ENCODE peak calls at places on chromosomes 12 and 14, in ten cellular contexts. Y, V, K, Z, M, H, L, A, C and R are unnamed samples.

GRCh38 chr12:15664491-15664890 is 124.7 kb downstream of the EPS8 start:
- DNase-seq in Y (peak), V (no peak), K (no peak), Z (no peak), M (no peak), H (no peak), L (peak), A (no peak), C (no peak), R (peak)

GRCh38 chr14:61973981-61974380 is 211.8 kb downstream of the SNAPC1 start:
- DNase-seq in Y (peak), V (no peak), K (no peak), Z (no peak), M (no peak), H (no peak), L (peak), A (no peak), C (no peak), R (peak)

GRCh38 chr12:114668905-114669304 is 15.1 kb downstream of the TBX3 start:
- DNase-seq in Y (no peak), V (no peak), K (no peak), Z (no peak), M (no peak), H (no peak), L (no peak), A (no peak), C (no peak), R (no peak)

GRCh38 chr14:76050797-76051392 is 65.3 kb downstream of the IFT43 start:
- DNase-seq in Y (peak), V (peak), K (no peak), Z (peak), M (peak), H (no peak), L (peak), A (no peak), C (peak), R (peak)

GRCh38 chr14:68785817-68786490 is 6.9 kb downstream of the ZFP36L1 start:
- DNase-seq in Y (peak), V (no peak), K (no peak), Z (no peak), M (no peak), H (no peak), L (peak), A (no peak), C (no peak), R (no peak)

GRCh38 chr14:39265032-39265431 is 31.3 kb downstream of the MIA2 start:
- DNase-seq in Y (peak), V (no peak), K (no peak), Z (no peak), M (no peak), H (no peak), L (peak), A (no peak), C (no peak), R (no peak)

GRCh38 chr14:104393898-104394605 is 185.5 kb upstream of the C14orf180 start:
- DNase-seq in Y (no peak), V (peak), K (peak), Z (no peak), M (no peak), H (no peak), L (no peak), A (no peak), C (no peak), R (no peak)

GRCh38 chr14:94423465-94424056 is 29.0 kb downstream of the SERPINA11 start:
- DNase-seq in Y (peak), V (peak), K (peak), Z (peak), M (peak), H (peak), L (peak), A (peak), C (peak), R (peak)

GRCh38 chr14:95227279-95227860 is 70.0 kb upstream of the DICER1 start:
- DNase-seq in Y (no peak), V (no peak), K (no peak), Z (no peak), M (no peak), H (no peak), L (peak), A (peak), C (no peak), R (no peak)

GRCh38 chr14:99758121-99758871 is 34.9 kb upstream of the EML1 start:
- DNase-seq in Y (peak), V (no peak), K (no peak), Z (no peak), M (no peak), H (no peak), L (peak), A (no peak), C (no peak), R (peak)

GRCh38 chr14:25658988-25659387 is 609.0 kb upstream of the STXBP6 start:
- DNase-seq in Y (no peak), V (no peak), K (no peak), Z (no peak), M (no peak), H (no peak), L (no peak), A (no peak), C (no peak), R (no peak)

GRCh38 chr12:38890102-38890501 is 15.3 kb downstream of the CPNE8 start:
- DNase-seq in Y (peak), V (no peak), K (no peak), Z (no peak), M (no peak), H (no peak), L (no peak), A (no peak), C (no peak), R (no peak)

GRCh38 chr14:95891742-95892141 is 15.1 kb downstream of the TUNAR start:
- DNase-seq in Y (peak), V (no peak), K (no peak), Z (no peak), M (no peak), H (no peak), L (no peak), A (no peak), C (no peak), R (peak)

GRCh38 chr12:7060353-7060954 is at the start of gene C1S:
- DNase-seq in Y (peak), V (no peak), K (peak), Z (peak), M (no peak), H (peak), L (peak), A (no peak), C (peak), R (peak)

GRCh38 chr12:104605685-104606084 is 148.9 kb downstream of the CHST11 start:
- DNase-seq in Y (peak), V (no peak), K (peak), Z (no peak), M (no peak), H (no peak), L (no peak), A (no peak), C (peak), R (no peak)

GRCh38 chr12:13027032-13027431 is 17.1 kb upstream of the FAM234B start:
- DNase-seq in Y (no peak), V (no peak), K (no peak), Z (no peak), M (no peak), H (no peak), L (no peak), A (no peak), C (no peak), R (no peak)

GRCh38 chr12:80053048-80053790 is 46.1 kb upstream of the OTOGL start:
- DNase-seq in Y (peak), V (no peak), K (peak), Z (no peak), M (no peak), H (no peak), L (peak), A (no peak), C (peak), R (peak)

GRCh38 chr12:67223225-67223624 is 45.9 kb upstream of the CAND1 start:
- DNase-seq in Y (no peak), V (no peak), K (no peak), Z (no peak), M (no peak), H (no peak), L (no peak), A (no peak), C (no peak), R (no peak)

GRCh38 chr14:54211562-54212308 is 185.1 kb upstream of the CDKN3 start:
- DNase-seq in Y (peak), V (no peak), K (no peak), Z (no peak), M (no peak), H (no peak), L (peak), A (no peak), C (no peak), R (peak)

GRCh38 chr12:33484161-33484560 is 44.5 kb upstream of the SYT10 start:
- DNase-seq in Y (no peak), V (no peak), K (no peak), Z (no peak), M (no peak), H (no peak), L (no peak), A (no peak), C (no peak), R (no peak)

GRCh38 chr14:53380041-53380440 is 226.9 kb upstream of the DDHD1 start:
- DNase-seq in Y (peak), V (no peak), K (no peak), Z (no peak), M (no peak), H (no peak), L (no peak), A (no peak), C (no peak), R (no peak)

GRCh38 chr12:125129592-125130255 is 64.5 kb downstream of the AACS start:
- DNase-seq in Y (no peak), V (no peak), K (peak), Z (no peak), M (no peak), H (no peak), L (no peak), A (no peak), C (no peak), R (no peak)

GRCh38 chr14:60349663-60350365 is 100.8 kb downstream of the PPM1A start:
- DNase-seq in Y (peak), V (peak), K (no peak), Z (peak), M (peak), H (no peak), L (peak), A (no peak), C (no peak), R (peak)

GRCh38 chr14:93148979-93149378 is 33.3 kb upstream of the ITPK1 start:
- DNase-seq in Y (no peak), V (no peak), K (no peak), Z (no peak), M (no peak), H (no peak), L (no peak), A (no peak), C (no peak), R (no peak)

GRCh38 chr14:24129410-24129998 is 955 bp upstream of the FITM1 start:
- DNase-seq in Y (no peak), V (no peak), K (no peak), Z (no peak), M (no peak), H (no peak), L (no peak), A (no peak), C (no peak), R (no peak)

GRCh38 chr12:20342111-20342510 is 26.2 kb upstream of the PDE3A start:
- DNase-seq in Y (peak), V (no peak), K (no peak), Z (no peak), M (no peak), H (no peak), L (no peak), A (no peak), C (no peak), R (peak)

GRCh38 chr12:69024413-69024812 is 91.4 kb upstream of the CPM start:
- DNase-seq in Y (peak), V (no peak), K (no peak), Z (no peak), M (no peak), H (no peak), L (no peak), A (no peak), C (no peak), R (peak)

GRCh38 chr12:67222302-67222701 is 46.9 kb upstream of the CAND1 start:
- DNase-seq in Y (peak), V (no peak), K (no peak), Z (peak), M (no peak), H (no peak), L (peak), A (no peak), C (no peak), R (peak)

GRCh38 chr14:90017371-90017770 is 44.4 kb upstream of the KCNK13 start:
- DNase-seq in Y (no peak), V (no peak), K (no peak), Z (no peak), M (no peak), H (no peak), L (no peak), A (no peak), C (no peak), R (no peak)

DNA sequence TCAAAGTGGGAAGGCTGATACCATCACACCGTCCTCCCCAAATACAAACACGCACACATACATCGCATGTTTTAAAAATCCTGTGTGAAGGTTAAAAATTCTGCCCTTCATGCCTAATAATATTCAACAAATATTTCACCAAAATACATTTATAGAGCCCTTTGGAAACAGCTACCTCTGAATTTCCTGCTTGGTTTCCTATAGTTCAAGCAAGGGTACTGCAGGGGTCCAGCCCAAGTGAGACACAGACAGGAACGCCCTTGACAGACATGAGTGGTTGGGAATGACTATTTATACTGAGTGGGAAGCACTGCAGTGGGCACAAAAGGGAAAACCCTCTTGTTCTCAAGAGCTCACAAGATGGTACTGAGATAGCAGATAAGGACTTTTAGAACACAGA is 51.0 kb downstream of the ST8SIA1 start:
- DNase-seq in Y (no peak), V (no peak), K (no peak), Z (no peak), M (no peak), H (no peak), L (no peak), A (no peak), C (no peak), R (no peak)
- TF ChIP-seq CTCF in Y (no peak), V (no peak), K (no peak), Z (no peak), M (no peak), H (no peak), L (no peak), A (peak), C (no peak), R (peak)

DNA sequence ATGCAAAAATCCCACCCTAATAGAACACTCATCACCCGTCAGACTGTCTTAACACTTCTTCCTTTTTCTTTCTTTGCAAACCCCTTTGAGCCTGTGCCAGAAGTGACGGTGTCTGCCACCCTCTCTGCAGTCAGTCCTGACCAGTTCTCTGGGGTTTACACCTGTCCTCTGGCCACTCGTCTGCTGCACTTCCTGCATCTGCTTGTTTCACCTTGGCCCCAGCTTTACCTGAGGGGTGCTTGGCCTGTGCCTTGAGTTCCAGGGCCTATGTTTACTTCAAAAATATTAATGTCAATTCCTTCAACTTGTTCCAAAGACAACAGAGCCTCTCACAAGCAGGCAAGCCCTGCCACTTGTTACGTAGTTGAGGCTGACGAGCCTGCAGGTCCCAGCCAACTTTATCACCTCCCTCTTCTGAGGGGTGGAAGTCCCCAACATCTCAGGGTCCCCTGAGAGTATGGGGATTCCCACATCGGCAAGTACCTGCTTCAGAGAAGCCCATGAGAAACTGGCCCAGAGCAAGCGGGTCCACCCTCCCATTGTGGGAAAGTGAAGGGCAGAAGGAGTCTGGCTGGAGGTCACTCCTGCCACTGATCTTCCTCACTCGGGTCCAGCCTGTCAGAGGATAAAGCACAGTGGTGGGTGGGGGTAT is 205.4 kb downstream of the DAD1 start:
- DNase-seq in Y (no peak), V (peak), K (no peak), Z (no peak), M (peak), H (no peak), L (no peak), A (no peak), C (no peak), R (no peak)
- TF ChIP-seq CTCF in Y (no peak), V (no peak), K (no peak), Z (no peak), M (no peak), H (no peak), L (no peak), A (no peak), C (no peak), R (no peak)

GRCh38 chr14:72291908-72292688 is 359.9 kb downstream of the RGS6 start:
- DNase-seq in Y (peak), V (peak), K (no peak), Z (peak), M (peak), H (peak), L (peak), A (no peak), C (no peak), R (peak)

DNA sequence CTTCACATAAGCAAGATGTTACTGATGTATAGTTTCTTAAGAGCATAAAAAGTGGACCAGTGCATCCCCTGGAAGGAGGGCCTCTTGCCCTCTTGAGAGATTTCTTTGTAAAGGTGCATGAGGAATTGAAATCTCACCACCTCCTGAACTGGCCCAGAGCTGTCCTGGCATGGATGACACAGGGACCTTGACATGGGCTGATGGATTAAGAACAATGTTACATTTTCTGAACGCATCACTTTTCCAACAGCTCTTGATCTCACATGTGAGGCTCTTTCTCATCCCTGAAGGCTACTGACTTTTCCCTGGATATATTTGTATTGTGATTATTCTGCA is 360.4 kb downstream of the RGS6 start:
- DNase-seq in Y (no peak), V (no peak), K (no peak), Z (no peak), M (no peak), H (no peak), L (no peak), A (no peak), C (no peak), R (no peak)
- TF ChIP-seq CTCF in Y (no peak), V (no peak), K (no peak), Z (peak), M (no peak), H (no peak), L (no peak), A (no peak), C (no peak), R (peak)

GRCh38 chr12:113464852-113465719 is 6.6 kb downstream of the LHX5 start:
- DNase-seq in Y (no peak), V (peak), K (no peak), Z (peak), M (no peak), H (no peak), L (no peak), A (no peak), C (no peak), R (no peak)
- TF ChIP-seq CTCF in Y (no peak), V (no peak), K (no peak), Z (no peak), M (no peak), H (no peak), L (no peak), A (no peak), C (no peak), R (peak)

DNA sequence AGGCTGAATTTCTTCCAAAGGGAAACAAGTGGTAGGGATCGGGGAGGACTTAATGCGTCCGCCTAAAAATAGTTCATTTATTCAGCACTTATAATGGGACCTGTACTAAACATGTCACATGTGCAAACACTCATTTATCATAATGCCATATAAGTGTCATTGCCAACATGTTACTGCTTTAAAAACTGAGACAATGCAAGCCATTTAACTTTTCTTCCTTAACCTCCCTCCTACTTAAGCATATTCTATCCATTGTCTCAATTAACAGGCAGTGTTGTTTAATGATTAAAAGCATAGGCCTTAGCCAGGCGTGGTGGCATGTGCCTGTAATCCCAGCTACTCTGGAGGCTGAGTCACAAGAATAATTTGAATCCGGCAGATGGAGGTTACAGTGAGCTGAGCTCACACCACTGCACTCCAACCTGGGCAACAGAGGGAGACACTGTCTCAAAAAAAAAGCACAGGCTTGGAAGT is 13.5 kb upstream of the SCFD1 start:
- DNase-seq in Y (peak), V (no peak), K (no peak), Z (no peak), M (no peak), H (no peak), L (peak), A (no peak), C (no peak), R (peak)
- TF ChIP-seq CTCF in Y (no peak), V (no peak), K (no peak), Z (no peak), M (no peak), H (no peak), L (no peak), A (no peak), C (no peak), R (no peak)